ENCODE peak calls at places on chromosomes 2 and 18, in five cellular contexts. V is body of pancreas, X is tibial artery, O is mammary epithelial cell, H is pancreas. T is an unnamed sample.

GRCh38 chr2:230908595-230909191 is 16.3 kb downstream of the GPR55 start:
- DNase-seq in V (peak; percentile 1), X (no peak), O (peak; percentile 94), H (peak; percentile 10), T (no peak)

GRCh38 chr2:118169359-118170005 is 81.2 kb downstream of the INSIG2 start:
- DNase-seq in V (no peak), X (peak; percentile 60), O (no peak), H (no peak), T (no peak)

GRCh38 chr2:17188726-17189125 is 329.5 kb downstream of the RAD51AP2 start:
- DNase-seq in V (no peak), X (no peak), O (no peak), H (no peak), T (no peak)

GRCh38 chr2:28663359-28663758 is 88.3 kb upstream of the PPP1CB start:
- DNase-seq in V (no peak), X (no peak), O (no peak), H (no peak), T (no peak)

GRCh38 chr18:59067873-59068272 is 71.8 kb upstream of the SEC11C start:
- DNase-seq in V (peak; percentile 34), X (no peak), O (no peak), H (no peak), T (no peak)

GRCh38 chr2:17538844-17539554 is 1.5 kb upstream of the VSNL1 start:
- DNase-seq in V (peak; percentile 82), X (peak; percentile 58), O (peak; percentile 95), H (peak; percentile 71), T (no peak)

GRCh38 chr2:148273158-148273691 is 252.3 kb downstream of the MBD5 start:
- DNase-seq in V (no peak), X (no peak), O (no peak), H (no peak), T (no peak)

GRCh38 chr2:71691747-71692455 is 238.5 kb downstream of the DYSF start:
- DNase-seq in V (no peak), X (no peak), O (no peak), H (no peak), T (no peak)

GRCh38 chr2:42266236-42266635 is 94.8 kb downstream of the COX7A2L start:
- DNase-seq in V (no peak), X (no peak), O (no peak), H (no peak), T (no peak)

GRCh38 chr18:67362906-67363305 is 153.6 kb downstream of the DSEL start:
- DNase-seq in V (no peak), X (no peak), O (no peak), H (no peak), T (no peak)

GRCh38 chr2:200422532-200423262 is 87.2 kb downstream of the KCTD18 start:
- DNase-seq in V (no peak), X (no peak), O (no peak), H (no peak), T (no peak)

GRCh38 chr2:158191076-158191566 is 89.4 kb downstream of the UPP2 start:
- DNase-seq in V (no peak), X (no peak), O (no peak), H (no peak), T (no peak)

GRCh38 chr2:172131713-172132555 is 29.2 kb upstream of the DLX2 start:
- DNase-seq in V (no peak), X (no peak), O (no peak), H (no peak), T (no peak)

DNA sequence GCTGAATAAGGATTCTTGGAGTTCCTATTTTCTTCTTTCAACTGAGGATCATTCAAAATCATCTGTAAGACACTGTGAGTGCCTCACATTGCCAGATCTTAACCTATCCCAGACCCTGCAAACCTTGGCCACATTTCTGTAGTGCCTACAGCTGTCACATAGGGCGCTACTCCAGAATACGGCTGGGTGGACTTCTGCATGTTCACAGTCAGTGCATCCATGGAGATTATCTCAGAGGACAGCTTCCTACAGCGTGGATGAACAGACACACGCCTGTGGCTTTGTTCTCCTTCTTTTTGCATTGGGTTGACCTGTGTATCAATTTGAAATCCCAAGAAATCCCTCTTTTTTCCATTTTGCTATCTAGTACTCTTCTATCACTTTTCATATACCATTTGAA is 1.9 kb upstream of the KLHL29 start:
- DNase-seq in V (no peak), X (no peak), O (no peak), H (no peak), T (no peak)
- H3K27ac ChIP-seq in V (no peak overlapping the region), X (no peak overlapping the region), O (no peak overlapping the region), H (no peak overlapping the region), T (no peak overlapping the region)

DNA sequence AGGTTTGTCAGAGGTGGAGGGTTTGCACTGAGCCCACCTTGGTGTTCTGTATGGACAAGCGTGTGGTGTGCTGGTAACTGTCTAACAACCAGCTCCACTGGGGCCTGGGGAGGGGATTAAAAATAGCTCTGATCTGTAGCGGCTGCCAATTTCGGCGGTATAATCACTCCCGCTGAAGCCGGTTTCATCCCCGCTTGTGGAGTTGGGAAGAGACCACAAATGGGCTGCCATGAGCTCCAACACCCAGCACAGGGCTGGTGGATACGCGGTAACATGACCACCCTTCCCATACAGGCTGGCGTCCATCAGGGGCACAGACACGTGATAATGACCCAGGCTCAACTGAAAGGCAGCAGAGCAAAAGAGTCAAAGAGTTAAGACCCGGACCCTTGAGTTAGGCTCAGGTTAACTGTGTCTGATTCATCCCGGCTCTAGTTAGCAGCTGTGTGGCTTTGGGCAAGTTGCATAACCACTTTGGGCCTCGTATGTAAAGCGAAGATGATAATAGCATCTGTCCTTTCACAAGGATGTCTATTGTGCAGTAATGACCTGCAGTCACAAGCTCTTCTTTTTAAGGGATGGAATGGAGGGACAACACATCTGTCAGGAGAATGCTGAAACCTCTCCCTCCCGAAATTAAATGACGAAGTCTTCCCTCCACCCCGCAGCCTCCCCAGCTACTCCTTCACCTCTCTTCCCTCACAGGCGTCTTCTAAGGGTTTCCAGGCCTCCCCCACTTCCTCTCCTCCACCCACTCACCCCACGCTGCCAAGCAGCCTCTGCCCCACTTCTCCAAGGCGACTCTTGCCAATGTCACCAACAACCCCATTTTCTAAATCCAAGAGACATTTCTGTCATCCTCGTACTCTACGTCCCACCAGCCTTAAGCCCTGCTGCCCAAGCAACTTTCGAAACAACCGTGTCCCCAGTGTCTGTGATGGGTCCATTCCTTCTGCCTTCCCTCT is 135.3 kb upstream of the ID2 start:
- DNase-seq in V (no peak), X (no peak), O (no peak), H (peak; percentile 14), T (no peak)
- TF ChIP-seq CTCF in V (no peak), X (no peak), O (no peak), H (no peak), T (no peak)

DNA sequence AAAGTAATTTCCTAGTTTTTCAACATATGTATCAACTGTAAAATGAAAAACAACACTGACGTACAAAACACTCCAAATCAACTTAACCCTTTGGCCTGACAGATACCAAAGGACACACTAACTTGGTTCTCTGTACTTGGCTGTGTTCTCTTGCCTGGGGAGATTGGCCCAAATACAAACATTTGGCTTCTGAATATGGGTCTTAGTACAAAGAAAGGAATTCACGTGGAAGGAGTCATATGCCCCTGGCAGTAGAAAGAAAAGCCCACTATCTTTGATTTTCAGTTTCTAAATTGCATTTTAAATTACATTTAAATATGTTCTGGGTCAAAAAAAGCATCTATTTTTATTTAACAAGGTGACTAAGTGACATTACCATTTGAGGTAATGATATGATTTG is 153.4 kb upstream of the CCDC195 start:
- DNase-seq in V (no peak), X (no peak), O (peak; percentile 75), H (no peak), T (no peak)
- H3K27ac ChIP-seq in V (no peak overlapping the region), X (peak overlapping the region; percentile 46), O (peak overlapping the region; percentile 47), H (no peak overlapping the region), T (no peak overlapping the region)

DNA sequence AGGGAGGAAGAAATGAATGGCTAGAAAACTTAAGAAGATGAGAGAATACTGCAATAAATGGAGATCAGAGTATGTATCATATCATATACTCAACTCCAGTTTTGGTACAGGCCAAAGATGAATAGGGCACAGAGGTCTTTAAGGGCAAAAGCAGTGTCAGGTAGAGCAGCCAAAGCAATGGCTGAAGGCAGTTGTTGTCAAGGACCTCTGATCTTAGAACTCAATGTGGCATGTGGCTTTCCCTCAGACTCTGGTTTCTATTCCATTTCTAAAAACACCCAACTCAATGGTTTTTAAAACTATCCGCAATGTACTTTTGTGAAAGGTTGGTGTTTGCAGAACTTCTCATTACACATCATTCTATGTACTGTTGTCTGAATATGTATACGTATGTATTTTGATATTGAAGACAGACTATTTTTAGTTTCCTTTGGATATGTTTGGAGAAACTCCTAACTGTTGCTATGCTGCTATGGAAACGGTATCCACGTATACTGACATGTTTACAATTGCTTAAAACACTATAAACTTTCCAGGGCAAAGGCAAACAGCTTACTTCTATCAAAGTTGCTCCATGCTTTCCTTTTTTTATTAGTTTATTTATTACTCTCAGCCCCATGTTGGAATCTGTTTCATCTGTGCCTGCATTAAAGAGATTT is 58.1 kb upstream of the PELI1 start:
- DNase-seq in V (no peak), X (no peak), O (peak; percentile 52), H (no peak), T (no peak)
- TF ChIP-seq CTCF in V (no peak), X (no peak), O (no peak), H (no peak), T (no peak)

DNA sequence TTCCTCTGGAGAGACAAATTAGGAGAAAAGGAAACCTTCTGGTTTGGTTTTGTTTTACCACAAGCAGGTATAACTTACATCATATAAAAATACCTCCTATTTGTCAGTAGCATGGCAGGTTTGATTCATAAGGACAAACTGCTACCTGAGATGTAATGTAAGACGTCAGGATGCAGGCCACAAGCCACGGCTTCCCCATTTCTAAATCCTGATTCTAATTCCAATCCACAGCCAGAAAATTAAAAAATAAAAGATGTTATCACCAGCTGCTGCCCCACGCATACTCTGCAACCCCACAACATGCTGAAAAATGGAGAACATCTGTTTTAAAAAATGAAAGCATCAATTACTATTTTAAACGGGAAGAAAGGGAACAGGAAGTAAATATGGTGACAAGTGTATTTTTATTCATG is 197.6 kb downstream of the BCL11A start:
- DNase-seq in V (no peak), X (no peak), O (peak; percentile 20), H (no peak), T (no peak)
- H3K27ac ChIP-seq in V (no peak overlapping the region), X (no peak overlapping the region), O (no peak overlapping the region), H (no peak overlapping the region), T (no peak overlapping the region)

DNA sequence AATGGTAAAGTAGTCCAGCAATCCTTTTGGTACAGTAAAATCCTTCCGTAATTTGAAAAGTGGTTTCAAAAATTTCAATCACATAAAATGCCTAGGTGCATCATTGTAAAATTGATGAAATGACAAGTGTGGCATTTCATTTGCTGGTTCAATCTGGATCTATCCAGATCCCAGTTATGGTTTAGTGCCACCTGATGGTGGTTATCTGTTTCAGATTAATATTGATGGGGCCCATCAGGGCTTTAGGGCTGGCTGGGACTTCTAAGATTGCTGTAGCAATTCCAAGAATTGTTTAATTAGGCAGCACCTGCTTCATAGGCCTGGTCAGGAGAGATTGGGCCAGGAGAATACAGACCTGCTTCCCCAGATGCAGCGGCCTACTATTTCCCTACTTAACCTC is 55.5 kb upstream of the PIK3C3 start:
- DNase-seq in V (no peak), X (no peak), O (no peak), H (no peak), T (no peak)
- TF ChIP-seq CTCF in V (no peak), X (no peak), O (no peak), H (no peak), T (no peak)

T was measured in CD4-positive, alpha-beta T cell.